ENCODE peak calls at places on chromosomes 4 and X, in ten cellular contexts. One of them, this sample, is unnamed.

GRCh38 chr4:179595671-179596410 is 2153.6 kb upstream of the AGA start:
- DNase-seq in right atrium auricular region: no peak
- DNase-seq in nephron progenitor cell: no peak
- DNase-seq in MCF 10A: peak
- DNase-seq in WTC11: no peak
- DNase-seq in fibroblast of the aortic adventitia: peak
- DNase-seq in neural progenitor cell: no peak
- DNase-seq in RWPE1: no peak
- DNase-seq in MM.1S: no peak
- DNase-seq in fibroblast of lung: peak
- DNase-seq in this sample: no peak

GRCh38 chr4:184472540-184473264 is 1.6 kb downstream of the IRF2 start:
- DNase-seq in right atrium auricular region: peak
- DNase-seq in nephron progenitor cell: peak
- DNase-seq in MCF 10A: peak
- DNase-seq in WTC11: peak
- DNase-seq in fibroblast of the aortic adventitia: peak
- DNase-seq in neural progenitor cell: peak
- DNase-seq in RWPE1: peak
- DNase-seq in MM.1S: peak
- DNase-seq in fibroblast of lung: peak
- DNase-seq in this sample: peak

GRCh38 chr4:6420972-6421371 is 51.4 kb downstream of the PPP2R2C start:
- DNase-seq in right atrium auricular region: no peak
- DNase-seq in nephron progenitor cell: no peak
- DNase-seq in MCF 10A: no peak
- DNase-seq in WTC11: no peak
- DNase-seq in fibroblast of the aortic adventitia: no peak
- DNase-seq in neural progenitor cell: no peak
- DNase-seq in RWPE1: no peak
- DNase-seq in MM.1S: peak
- DNase-seq in fibroblast of lung: no peak
- DNase-seq in this sample: no peak

GRCh38 chrX:19904778-19905367 is 17.5 kb upstream of the SH3KBP1 start:
- DNase-seq in right atrium auricular region: no peak
- DNase-seq in nephron progenitor cell: peak
- DNase-seq in MCF 10A: peak
- DNase-seq in WTC11: no peak
- DNase-seq in fibroblast of the aortic adventitia: peak
- DNase-seq in neural progenitor cell: peak
- DNase-seq in RWPE1: peak
- DNase-seq in MM.1S: peak
- DNase-seq in fibroblast of lung: peak
- DNase-seq in this sample: peak

GRCh38 chr4:90958256-90958895 is 831.2 kb downstream of the CCSER1 start:
- DNase-seq in right atrium auricular region: no peak
- DNase-seq in nephron progenitor cell: peak
- DNase-seq in MCF 10A: peak
- DNase-seq in WTC11: no peak
- DNase-seq in fibroblast of the aortic adventitia: no peak
- DNase-seq in neural progenitor cell: no peak
- DNase-seq in RWPE1: peak
- DNase-seq in MM.1S: no peak
- DNase-seq in fibroblast of lung: peak
- DNase-seq in this sample: no peak

GRCh38 chrX:149060921-149061320 is 444.2 kb downstream of the IDS start:
- DNase-seq in right atrium auricular region: no peak
- DNase-seq in nephron progenitor cell: no peak
- DNase-seq in MCF 10A: no peak
- DNase-seq in WTC11: no peak
- DNase-seq in fibroblast of the aortic adventitia: peak
- DNase-seq in neural progenitor cell: no peak
- DNase-seq in RWPE1: no peak
- DNase-seq in MM.1S: no peak
- DNase-seq in fibroblast of lung: peak
- DNase-seq in this sample: no peak

GRCh38 chr4:124936427-124936826 is 223.9 kb upstream of the ANKRD50 start:
- DNase-seq in right atrium auricular region: peak
- DNase-seq in nephron progenitor cell: no peak
- DNase-seq in MCF 10A: no peak
- DNase-seq in WTC11: no peak
- DNase-seq in fibroblast of the aortic adventitia: peak
- DNase-seq in neural progenitor cell: no peak
- DNase-seq in RWPE1: no peak
- DNase-seq in MM.1S: no peak
- DNase-seq in fibroblast of lung: peak
- DNase-seq in this sample: no peak

GRCh38 chr4:25031077-25031606 is 396 bp upstream of the LGI2 start:
- DNase-seq in right atrium auricular region: no peak
- DNase-seq in nephron progenitor cell: peak
- DNase-seq in MCF 10A: no peak
- DNase-seq in WTC11: peak
- DNase-seq in fibroblast of the aortic adventitia: peak
- DNase-seq in neural progenitor cell: peak
- DNase-seq in RWPE1: no peak
- DNase-seq in MM.1S: no peak
- DNase-seq in fibroblast of lung: peak
- DNase-seq in this sample: peak

GRCh38 chr4:122914938-122915337 is 7.5 kb downstream of the NUDT6 start:
- DNase-seq in right atrium auricular region: no peak
- DNase-seq in nephron progenitor cell: no peak
- DNase-seq in MCF 10A: no peak
- DNase-seq in WTC11: no peak
- DNase-seq in fibroblast of the aortic adventitia: peak
- DNase-seq in neural progenitor cell: no peak
- DNase-seq in RWPE1: no peak
- DNase-seq in MM.1S: no peak
- DNase-seq in fibroblast of lung: peak
- DNase-seq in this sample: no peak

GRCh38 chrX:112834016-112834855 is 6.4 kb downstream of the AMOT start:
- DNase-seq in right atrium auricular region: no peak
- DNase-seq in nephron progenitor cell: no peak
- DNase-seq in MCF 10A: no peak
- DNase-seq in WTC11: no peak
- DNase-seq in fibroblast of the aortic adventitia: peak
- DNase-seq in neural progenitor cell: peak
- DNase-seq in RWPE1: no peak
- DNase-seq in MM.1S: no peak
- DNase-seq in fibroblast of lung: peak
- DNase-seq in this sample: no peak

GRCh38 chr4:165874799-165875371 is 1.8 kb downstream of the TLL1 start:
- DNase-seq in right atrium auricular region: no peak
- DNase-seq in nephron progenitor cell: peak
- DNase-seq in MCF 10A: peak
- DNase-seq in WTC11: peak
- DNase-seq in fibroblast of the aortic adventitia: no peak
- DNase-seq in neural progenitor cell: peak
- DNase-seq in RWPE1: peak
- DNase-seq in MM.1S: no peak
- DNase-seq in fibroblast of lung: no peak
- DNase-seq in this sample: peak

DNA sequence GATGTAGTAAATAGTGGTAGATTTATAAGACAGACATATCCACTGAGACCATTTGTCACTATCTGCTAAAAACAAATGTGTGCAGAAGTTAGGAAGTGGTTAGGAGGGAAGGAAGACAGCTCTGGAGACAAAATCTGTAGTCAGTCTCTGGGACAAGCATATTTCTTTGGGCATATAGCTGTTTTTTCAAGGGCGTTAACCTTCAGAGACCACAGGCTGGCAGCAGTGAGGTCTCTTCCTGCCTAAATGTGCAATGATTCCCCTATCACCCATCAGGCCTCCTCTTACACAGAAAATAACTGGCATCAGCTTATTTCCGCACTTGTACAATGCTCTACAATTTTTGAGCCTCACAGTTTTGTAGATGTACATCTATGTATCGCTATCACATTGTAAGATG is 6.5 kb downstream of the TMEM150C start:
- DNase-seq in right atrium auricular region: no peak
- DNase-seq in nephron progenitor cell: no peak
- DNase-seq in MCF 10A: peak
- DNase-seq in WTC11: no peak
- DNase-seq in fibroblast of the aortic adventitia: no peak
- DNase-seq in neural progenitor cell: peak
- DNase-seq in RWPE1: no peak
- DNase-seq in MM.1S: no peak
- DNase-seq in fibroblast of lung: no peak
- DNase-seq in this sample: no peak
- TF ChIP-seq CTCF in right atrium auricular region: no peak
- TF ChIP-seq CTCF in nephron progenitor cell: no peak
- TF ChIP-seq CTCF in MCF 10A: no peak
- TF ChIP-seq CTCF in WTC11: no peak
- TF ChIP-seq CTCF in fibroblast of the aortic adventitia: no peak
- TF ChIP-seq CTCF in neural progenitor cell: peak
- TF ChIP-seq CTCF in RWPE1: no peak
- TF ChIP-seq CTCF in MM.1S: no peak
- TF ChIP-seq CTCF in fibroblast of lung: no peak
- TF ChIP-seq CTCF in this sample: peak

GRCh38 chr4:13601848-13602247 is 25.7 kb downstream of the BOD1L1 start:
- DNase-seq in right atrium auricular region: no peak
- DNase-seq in nephron progenitor cell: no peak
- DNase-seq in MCF 10A: no peak
- DNase-seq in WTC11: no peak
- DNase-seq in fibroblast of the aortic adventitia: no peak
- DNase-seq in neural progenitor cell: no peak
- DNase-seq in RWPE1: no peak
- DNase-seq in MM.1S: peak
- DNase-seq in fibroblast of lung: no peak
- DNase-seq in this sample: no peak

GRCh38 chr4:13597141-13597540 is 30.4 kb downstream of the BOD1L1 start:
- DNase-seq in right atrium auricular region: no peak
- DNase-seq in nephron progenitor cell: no peak
- DNase-seq in MCF 10A: no peak
- DNase-seq in WTC11: no peak
- DNase-seq in fibroblast of the aortic adventitia: no peak
- DNase-seq in neural progenitor cell: no peak
- DNase-seq in RWPE1: no peak
- DNase-seq in MM.1S: no peak
- DNase-seq in fibroblast of lung: no peak
- DNase-seq in this sample: no peak

GRCh38 chr4:13597604-13598003 is 29.9 kb downstream of the BOD1L1 start:
- DNase-seq in right atrium auricular region: no peak
- DNase-seq in nephron progenitor cell: no peak
- DNase-seq in MCF 10A: no peak
- DNase-seq in WTC11: no peak
- DNase-seq in fibroblast of the aortic adventitia: peak
- DNase-seq in neural progenitor cell: no peak
- DNase-seq in RWPE1: no peak
- DNase-seq in MM.1S: no peak
- DNase-seq in fibroblast of lung: no peak
- DNase-seq in this sample: no peak

GRCh38 chr4:13601060-13601459 is 26.5 kb downstream of the BOD1L1 start:
- DNase-seq in right atrium auricular region: no peak
- DNase-seq in nephron progenitor cell: no peak
- DNase-seq in MCF 10A: no peak
- DNase-seq in WTC11: no peak
- DNase-seq in fibroblast of the aortic adventitia: no peak
- DNase-seq in neural progenitor cell: no peak
- DNase-seq in RWPE1: no peak
- DNase-seq in MM.1S: no peak
- DNase-seq in fibroblast of lung: no peak
- DNase-seq in this sample: no peak

DNA sequence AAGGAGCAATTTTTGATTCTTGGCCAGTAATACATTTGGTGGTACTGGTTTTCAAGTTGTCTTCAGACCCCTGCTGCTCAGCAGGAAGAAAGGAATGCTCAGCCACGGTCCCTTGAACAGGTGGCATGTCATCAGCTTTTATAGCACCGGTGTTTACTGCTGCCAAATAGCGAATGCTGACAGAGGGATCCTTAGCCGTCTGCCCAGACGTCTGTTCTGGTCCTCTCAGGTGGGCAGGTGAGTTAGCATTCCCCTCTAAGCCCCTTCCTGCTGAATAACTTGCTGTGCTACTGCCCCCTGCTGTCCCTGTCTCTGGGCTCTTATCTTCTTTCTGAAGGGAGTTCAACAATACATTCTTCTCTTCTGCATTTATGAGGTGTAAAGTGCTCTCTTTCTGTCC is 28.4 kb downstream of the BOD1L1 start:
- DNase-seq in right atrium auricular region: no peak
- DNase-seq in nephron progenitor cell: peak
- DNase-seq in MCF 10A: no peak
- DNase-seq in WTC11: peak
- DNase-seq in fibroblast of the aortic adventitia: no peak
- DNase-seq in neural progenitor cell: peak
- DNase-seq in RWPE1: no peak
- DNase-seq in MM.1S: no peak
- DNase-seq in fibroblast of lung: no peak
- DNase-seq in this sample: peak
- TF ChIP-seq CTCF in right atrium auricular region: no peak
- TF ChIP-seq CTCF in nephron progenitor cell: peak
- TF ChIP-seq CTCF in MCF 10A: no peak
- TF ChIP-seq CTCF in WTC11: no peak
- TF ChIP-seq CTCF in fibroblast of the aortic adventitia: peak
- TF ChIP-seq CTCF in neural progenitor cell: peak
- TF ChIP-seq CTCF in RWPE1: no peak
- TF ChIP-seq CTCF in MM.1S: peak
- TF ChIP-seq CTCF in fibroblast of lung: peak
- TF ChIP-seq CTCF in this sample: peak

GRCh38 chrX:46796574-46797191 is 37.8 kb upstream of the SLC9A7 start:
- DNase-seq in right atrium auricular region: peak
- DNase-seq in nephron progenitor cell: peak
- DNase-seq in MCF 10A: peak
- DNase-seq in WTC11: peak
- DNase-seq in fibroblast of the aortic adventitia: peak
- DNase-seq in neural progenitor cell: peak
- DNase-seq in RWPE1: peak
- DNase-seq in MM.1S: peak
- DNase-seq in fibroblast of lung: peak
- DNase-seq in this sample: peak
- TF ChIP-seq CTCF in right atrium auricular region: peak
- TF ChIP-seq CTCF in nephron progenitor cell: peak
- TF ChIP-seq CTCF in MCF 10A: peak
- TF ChIP-seq CTCF in WTC11: peak
- TF ChIP-seq CTCF in fibroblast of the aortic adventitia: peak
- TF ChIP-seq CTCF in neural progenitor cell: peak
- TF ChIP-seq CTCF in RWPE1: peak
- TF ChIP-seq CTCF in MM.1S: peak
- TF ChIP-seq CTCF in fibroblast of lung: peak
- TF ChIP-seq CTCF in this sample: peak

DNA sequence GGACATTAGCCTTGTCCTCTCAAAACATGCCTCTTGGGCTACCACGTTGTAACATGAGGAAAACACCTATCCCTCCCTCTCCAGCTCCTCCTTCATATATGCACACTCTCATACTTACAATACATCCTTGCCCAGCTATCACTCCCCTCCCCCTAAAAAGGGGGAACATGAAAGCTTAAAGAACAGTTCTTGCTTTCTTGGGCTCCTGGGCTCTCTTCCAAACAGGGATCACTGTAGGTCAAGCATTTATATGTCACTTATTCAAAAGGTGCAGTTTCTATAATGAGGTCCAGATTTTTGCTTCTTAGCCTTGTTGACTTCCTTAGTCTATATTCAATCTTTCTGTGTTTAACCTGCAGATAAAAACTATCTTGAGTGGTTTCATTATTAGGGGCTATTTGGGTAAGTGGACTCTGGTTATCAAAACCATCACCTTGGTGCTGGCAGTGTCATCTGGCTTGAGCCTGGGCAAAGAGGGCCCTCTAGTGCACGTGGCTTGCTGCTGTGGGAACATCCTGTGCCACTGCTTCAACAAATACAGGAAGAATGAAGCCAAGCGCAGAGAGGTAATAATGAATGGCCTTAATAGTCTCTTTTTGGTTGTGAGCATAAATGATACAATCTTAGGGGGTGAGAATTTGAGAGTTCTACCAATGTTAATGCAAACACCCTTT is 119.4 kb downstream of the AKAP4 start:
- DNase-seq in right atrium auricular region: no peak
- DNase-seq in nephron progenitor cell: peak
- DNase-seq in MCF 10A: peak
- DNase-seq in WTC11: peak
- DNase-seq in fibroblast of the aortic adventitia: peak
- DNase-seq in neural progenitor cell: peak
- DNase-seq in RWPE1: no peak
- DNase-seq in MM.1S: no peak
- DNase-seq in fibroblast of lung: peak
- DNase-seq in this sample: peak
- TF ChIP-seq CTCF in right atrium auricular region: peak
- TF ChIP-seq CTCF in nephron progenitor cell: no peak
- TF ChIP-seq CTCF in MCF 10A: peak
- TF ChIP-seq CTCF in WTC11: no peak
- TF ChIP-seq CTCF in fibroblast of the aortic adventitia: peak
- TF ChIP-seq CTCF in neural progenitor cell: peak
- TF ChIP-seq CTCF in RWPE1: no peak
- TF ChIP-seq CTCF in MM.1S: peak
- TF ChIP-seq CTCF in fibroblast of lung: peak
- TF ChIP-seq CTCF in this sample: peak